ENCODE peak calls at places on chromosome 12, in eight cellular contexts. One of them, this sample, is unnamed.

GRCh38 chr12:68612245-68612644 is 1.5 kb downstream of the RAP1B start:
- DNase-seq in NCI-H187 treated with DMSO at 0.1 percent for 48 hours: no peak
- DNase-seq in activated CD4-positive, alpha-beta T cell treated with anti-CD3 and anti-CD28 coated beads, Interleukin-2, amount 10 ng/mL, durations not matched to agents 7 days and 5 days: no peak
- DNase-seq in naive thymus-derived CD8-positive, alpha-beta T cell: no peak
- DNase-seq in NCI-H2029: no peak
- DNase-seq in T-helper 1 cell: no peak
- DNase-seq in NCI-H345: no peak
- DNase-seq in fibroblast of mammary gland: peak
- DNase-seq in this sample: no peak

GRCh38 chr12:94134226-94134795 is 14.1 kb upstream of the PLXNC1 start:
- DNase-seq in NCI-H187 treated with DMSO at 0.1 percent for 48 hours: no peak
- DNase-seq in activated CD4-positive, alpha-beta T cell treated with anti-CD3 and anti-CD28 coated beads, Interleukin-2, amount 10 ng/mL, durations not matched to agents 7 days and 5 days: peak
- DNase-seq in naive thymus-derived CD8-positive, alpha-beta T cell: no peak
- DNase-seq in NCI-H2029: peak
- DNase-seq in T-helper 1 cell: no peak
- DNase-seq in NCI-H345: peak
- DNase-seq in fibroblast of mammary gland: peak
- DNase-seq in this sample: no peak

GRCh38 chr12:44846826-44847225 is 29.3 kb downstream of the NELL2 start:
- DNase-seq in NCI-H187 treated with DMSO at 0.1 percent for 48 hours: no peak
- DNase-seq in activated CD4-positive, alpha-beta T cell treated with anti-CD3 and anti-CD28 coated beads, Interleukin-2, amount 10 ng/mL, durations not matched to agents 7 days and 5 days: no peak
- DNase-seq in naive thymus-derived CD8-positive, alpha-beta T cell: no peak
- DNase-seq in NCI-H2029: no peak
- DNase-seq in T-helper 1 cell: no peak
- DNase-seq in NCI-H345: no peak
- DNase-seq in fibroblast of mammary gland: no peak
- DNase-seq in this sample: no peak

GRCh38 chr12:9687228-9687627 is 17.7 kb downstream of the CLEC2D start:
- DNase-seq in NCI-H187 treated with DMSO at 0.1 percent for 48 hours: no peak
- DNase-seq in activated CD4-positive, alpha-beta T cell treated with anti-CD3 and anti-CD28 coated beads, Interleukin-2, amount 10 ng/mL, durations not matched to agents 7 days and 5 days: no peak
- DNase-seq in naive thymus-derived CD8-positive, alpha-beta T cell: no peak
- DNase-seq in NCI-H2029: no peak
- DNase-seq in T-helper 1 cell: no peak
- DNase-seq in NCI-H345: no peak
- DNase-seq in fibroblast of mammary gland: peak
- DNase-seq in this sample: no peak

GRCh38 chr12:52228931-52229330 is 4.1 kb upstream of the KRT7 start:
- DNase-seq in NCI-H187 treated with DMSO at 0.1 percent for 48 hours: no peak
- DNase-seq in activated CD4-positive, alpha-beta T cell treated with anti-CD3 and anti-CD28 coated beads, Interleukin-2, amount 10 ng/mL, durations not matched to agents 7 days and 5 days: no peak
- DNase-seq in naive thymus-derived CD8-positive, alpha-beta T cell: no peak
- DNase-seq in NCI-H2029: no peak
- DNase-seq in T-helper 1 cell: no peak
- DNase-seq in NCI-H345: no peak
- DNase-seq in fibroblast of mammary gland: no peak
- DNase-seq in this sample: no peak

GRCh38 chr12:131274061-131274460 is 320.4 kb downstream of the ADGRD1 start:
- DNase-seq in NCI-H187 treated with DMSO at 0.1 percent for 48 hours: no peak
- DNase-seq in activated CD4-positive, alpha-beta T cell treated with anti-CD3 and anti-CD28 coated beads, Interleukin-2, amount 10 ng/mL, durations not matched to agents 7 days and 5 days: no peak
- DNase-seq in naive thymus-derived CD8-positive, alpha-beta T cell: no peak
- DNase-seq in NCI-H2029: no peak
- DNase-seq in T-helper 1 cell: no peak
- DNase-seq in NCI-H345: no peak
- DNase-seq in fibroblast of mammary gland: no peak
- DNase-seq in this sample: no peak

GRCh38 chr12:107748472-107748871 is 12.5 kb downstream of the PRDM4 start:
- DNase-seq in NCI-H187 treated with DMSO at 0.1 percent for 48 hours: no peak
- DNase-seq in activated CD4-positive, alpha-beta T cell treated with anti-CD3 and anti-CD28 coated beads, Interleukin-2, amount 10 ng/mL, durations not matched to agents 7 days and 5 days: no peak
- DNase-seq in naive thymus-derived CD8-positive, alpha-beta T cell: no peak
- DNase-seq in NCI-H2029: no peak
- DNase-seq in T-helper 1 cell: no peak
- DNase-seq in NCI-H345: no peak
- DNase-seq in fibroblast of mammary gland: peak
- DNase-seq in this sample: no peak

GRCh38 chr12:29796823-29797263 is 13.1 kb upstream of the TMTC1 start:
- DNase-seq in NCI-H187 treated with DMSO at 0.1 percent for 48 hours: no peak
- DNase-seq in activated CD4-positive, alpha-beta T cell treated with anti-CD3 and anti-CD28 coated beads, Interleukin-2, amount 10 ng/mL, durations not matched to agents 7 days and 5 days: no peak
- DNase-seq in naive thymus-derived CD8-positive, alpha-beta T cell: no peak
- DNase-seq in NCI-H2029: no peak
- DNase-seq in T-helper 1 cell: no peak
- DNase-seq in NCI-H345: no peak
- DNase-seq in fibroblast of mammary gland: peak
- DNase-seq in this sample: no peak

GRCh38 chr12:111180830-111181726 is 187.8 kb downstream of the PHETA1 start:
- DNase-seq in NCI-H187 treated with DMSO at 0.1 percent for 48 hours: no peak
- DNase-seq in activated CD4-positive, alpha-beta T cell treated with anti-CD3 and anti-CD28 coated beads, Interleukin-2, amount 10 ng/mL, durations not matched to agents 7 days and 5 days: no peak
- DNase-seq in naive thymus-derived CD8-positive, alpha-beta T cell: no peak
- DNase-seq in NCI-H2029: no peak
- DNase-seq in T-helper 1 cell: no peak
- DNase-seq in NCI-H345: peak
- DNase-seq in fibroblast of mammary gland: peak
- DNase-seq in this sample: peak

GRCh38 chr12:1474059-1474537 is 120.3 kb downstream of the FBXL14 start:
- DNase-seq in NCI-H187 treated with DMSO at 0.1 percent for 48 hours: no peak
- DNase-seq in activated CD4-positive, alpha-beta T cell treated with anti-CD3 and anti-CD28 coated beads, Interleukin-2, amount 10 ng/mL, durations not matched to agents 7 days and 5 days: no peak
- DNase-seq in naive thymus-derived CD8-positive, alpha-beta T cell: no peak
- DNase-seq in NCI-H2029: no peak
- DNase-seq in T-helper 1 cell: no peak
- DNase-seq in NCI-H345: peak
- DNase-seq in fibroblast of mammary gland: peak
- DNase-seq in this sample: peak

GRCh38 chr12:12726543-12727093 is 9.4 kb downstream of the CDKN1B start:
- DNase-seq in NCI-H187 treated with DMSO at 0.1 percent for 48 hours: no peak
- DNase-seq in activated CD4-positive, alpha-beta T cell treated with anti-CD3 and anti-CD28 coated beads, Interleukin-2, amount 10 ng/mL, durations not matched to agents 7 days and 5 days: peak
- DNase-seq in naive thymus-derived CD8-positive, alpha-beta T cell: no peak
- DNase-seq in NCI-H2029: no peak
- DNase-seq in T-helper 1 cell: no peak
- DNase-seq in NCI-H345: no peak
- DNase-seq in fibroblast of mammary gland: peak
- DNase-seq in this sample: no peak

GRCh38 chr12:126418357-126418756 is 1353.1 kb downstream of the AACS start:
- DNase-seq in NCI-H187 treated with DMSO at 0.1 percent for 48 hours: no peak
- DNase-seq in activated CD4-positive, alpha-beta T cell treated with anti-CD3 and anti-CD28 coated beads, Interleukin-2, amount 10 ng/mL, durations not matched to agents 7 days and 5 days: no peak
- DNase-seq in naive thymus-derived CD8-positive, alpha-beta T cell: no peak
- DNase-seq in NCI-H2029: no peak
- DNase-seq in T-helper 1 cell: no peak
- DNase-seq in NCI-H345: no peak
- DNase-seq in fibroblast of mammary gland: no peak
- DNase-seq in this sample: no peak

GRCh38 chr12:59079029-59079428 is 158.7 kb upstream of the LRIG3 start:
- DNase-seq in NCI-H187 treated with DMSO at 0.1 percent for 48 hours: no peak
- DNase-seq in activated CD4-positive, alpha-beta T cell treated with anti-CD3 and anti-CD28 coated beads, Interleukin-2, amount 10 ng/mL, durations not matched to agents 7 days and 5 days: no peak
- DNase-seq in naive thymus-derived CD8-positive, alpha-beta T cell: no peak
- DNase-seq in NCI-H2029: no peak
- DNase-seq in T-helper 1 cell: no peak
- DNase-seq in NCI-H345: no peak
- DNase-seq in fibroblast of mammary gland: no peak
- DNase-seq in this sample: no peak

GRCh38 chr12:105279460-105280056 is 43.6 kb upstream of the APPL2 start:
- DNase-seq in NCI-H187 treated with DMSO at 0.1 percent for 48 hours: no peak
- DNase-seq in activated CD4-positive, alpha-beta T cell treated with anti-CD3 and anti-CD28 coated beads, Interleukin-2, amount 10 ng/mL, durations not matched to agents 7 days and 5 days: peak
- DNase-seq in naive thymus-derived CD8-positive, alpha-beta T cell: no peak
- DNase-seq in NCI-H2029: no peak
- DNase-seq in T-helper 1 cell: no peak
- DNase-seq in NCI-H345: peak
- DNase-seq in fibroblast of mammary gland: peak
- DNase-seq in this sample: no peak

GRCh38 chr12:94732367-94732990 is 82.1 kb upstream of the TMCC3 start:
- DNase-seq in NCI-H187 treated with DMSO at 0.1 percent for 48 hours: no peak
- DNase-seq in activated CD4-positive, alpha-beta T cell treated with anti-CD3 and anti-CD28 coated beads, Interleukin-2, amount 10 ng/mL, durations not matched to agents 7 days and 5 days: no peak
- DNase-seq in naive thymus-derived CD8-positive, alpha-beta T cell: no peak
- DNase-seq in NCI-H2029: no peak
- DNase-seq in T-helper 1 cell: no peak
- DNase-seq in NCI-H345: no peak
- DNase-seq in fibroblast of mammary gland: no peak
- DNase-seq in this sample: no peak

GRCh38 chr12:92506891-92507290 is 195.9 kb upstream of the PLEKHG7 start:
- DNase-seq in NCI-H187 treated with DMSO at 0.1 percent for 48 hours: no peak
- DNase-seq in activated CD4-positive, alpha-beta T cell treated with anti-CD3 and anti-CD28 coated beads, Interleukin-2, amount 10 ng/mL, durations not matched to agents 7 days and 5 days: no peak
- DNase-seq in naive thymus-derived CD8-positive, alpha-beta T cell: no peak
- DNase-seq in NCI-H2029: no peak
- DNase-seq in T-helper 1 cell: no peak
- DNase-seq in NCI-H345: no peak
- DNase-seq in fibroblast of mammary gland: no peak
- DNase-seq in this sample: no peak

GRCh38 chr12:534216-534615 is 74.5 kb downstream of the B4GALNT3 start:
- DNase-seq in NCI-H187 treated with DMSO at 0.1 percent for 48 hours: no peak
- DNase-seq in activated CD4-positive, alpha-beta T cell treated with anti-CD3 and anti-CD28 coated beads, Interleukin-2, amount 10 ng/mL, durations not matched to agents 7 days and 5 days: no peak
- DNase-seq in naive thymus-derived CD8-positive, alpha-beta T cell: no peak
- DNase-seq in NCI-H2029: no peak
- DNase-seq in T-helper 1 cell: no peak
- DNase-seq in NCI-H345: no peak
- DNase-seq in fibroblast of mammary gland: no peak
- DNase-seq in this sample: no peak

GRCh38 chr12:53174881-53175491 is 5.5 kb upstream of the ZNF740 start:
- DNase-seq in NCI-H187 treated with DMSO at 0.1 percent for 48 hours: peak
- DNase-seq in activated CD4-positive, alpha-beta T cell treated with anti-CD3 and anti-CD28 coated beads, Interleukin-2, amount 10 ng/mL, durations not matched to agents 7 days and 5 days: no peak
- DNase-seq in naive thymus-derived CD8-positive, alpha-beta T cell: no peak
- DNase-seq in NCI-H2029: peak
- DNase-seq in T-helper 1 cell: no peak
- DNase-seq in NCI-H345: peak
- DNase-seq in fibroblast of mammary gland: peak
- DNase-seq in this sample: no peak

GRCh38 chr12:632102-632696 is 31.0 kb downstream of the NINJ2 start:
- DNase-seq in NCI-H187 treated with DMSO at 0.1 percent for 48 hours: no peak
- DNase-seq in activated CD4-positive, alpha-beta T cell treated with anti-CD3 and anti-CD28 coated beads, Interleukin-2, amount 10 ng/mL, durations not matched to agents 7 days and 5 days: no peak
- DNase-seq in naive thymus-derived CD8-positive, alpha-beta T cell: no peak
- DNase-seq in NCI-H2029: no peak
- DNase-seq in T-helper 1 cell: no peak
- DNase-seq in NCI-H345: no peak
- DNase-seq in fibroblast of mammary gland: peak
- DNase-seq in this sample: no peak

GRCh38 chr12:107362960-107363359 is 269.6 kb upstream of the CRY1 start:
- DNase-seq in NCI-H187 treated with DMSO at 0.1 percent for 48 hours: no peak
- DNase-seq in activated CD4-positive, alpha-beta T cell treated with anti-CD3 and anti-CD28 coated beads, Interleukin-2, amount 10 ng/mL, durations not matched to agents 7 days and 5 days: no peak
- DNase-seq in naive thymus-derived CD8-positive, alpha-beta T cell: no peak
- DNase-seq in NCI-H2029: no peak
- DNase-seq in T-helper 1 cell: no peak
- DNase-seq in NCI-H345: no peak
- DNase-seq in fibroblast of mammary gland: no peak
- DNase-seq in this sample: no peak

GRCh38 chr12:40907115-40907521 is 214.9 kb downstream of the CNTN1 start:
- DNase-seq in NCI-H187 treated with DMSO at 0.1 percent for 48 hours: no peak
- DNase-seq in activated CD4-positive, alpha-beta T cell treated with anti-CD3 and anti-CD28 coated beads, Interleukin-2, amount 10 ng/mL, durations not matched to agents 7 days and 5 days: no peak
- DNase-seq in naive thymus-derived CD8-positive, alpha-beta T cell: no peak
- DNase-seq in NCI-H2029: no peak
- DNase-seq in T-helper 1 cell: no peak
- DNase-seq in NCI-H345: no peak
- DNase-seq in fibroblast of mammary gland: peak
- DNase-seq in this sample: no peak

GRCh38 chr12:94092516-94093241 is 55.7 kb upstream of the PLXNC1 start:
- DNase-seq in NCI-H187 treated with DMSO at 0.1 percent for 48 hours: no peak
- DNase-seq in activated CD4-positive, alpha-beta T cell treated with anti-CD3 and anti-CD28 coated beads, Interleukin-2, amount 10 ng/mL, durations not matched to agents 7 days and 5 days: no peak
- DNase-seq in naive thymus-derived CD8-positive, alpha-beta T cell: no peak
- DNase-seq in NCI-H2029: no peak
- DNase-seq in T-helper 1 cell: no peak
- DNase-seq in NCI-H345: no peak
- DNase-seq in fibroblast of mammary gland: peak
- DNase-seq in this sample: no peak

GRCh38 chr12:15404485-15404884 is 82.2 kb downstream of the PTPRO start:
- DNase-seq in NCI-H187 treated with DMSO at 0.1 percent for 48 hours: no peak
- DNase-seq in activated CD4-positive, alpha-beta T cell treated with anti-CD3 and anti-CD28 coated beads, Interleukin-2, amount 10 ng/mL, durations not matched to agents 7 days and 5 days: no peak
- DNase-seq in naive thymus-derived CD8-positive, alpha-beta T cell: no peak
- DNase-seq in NCI-H2029: no peak
- DNase-seq in T-helper 1 cell: no peak
- DNase-seq in NCI-H345: no peak
- DNase-seq in fibroblast of mammary gland: peak
- DNase-seq in this sample: no peak

GRCh38 chr12:29743072-29743471 is 40.7 kb downstream of the TMTC1 start:
- DNase-seq in NCI-H187 treated with DMSO at 0.1 percent for 48 hours: no peak
- DNase-seq in activated CD4-positive, alpha-beta T cell treated with anti-CD3 and anti-CD28 coated beads, Interleukin-2, amount 10 ng/mL, durations not matched to agents 7 days and 5 days: no peak
- DNase-seq in naive thymus-derived CD8-positive, alpha-beta T cell: no peak
- DNase-seq in NCI-H2029: no peak
- DNase-seq in T-helper 1 cell: no peak
- DNase-seq in NCI-H345: no peak
- DNase-seq in fibroblast of mammary gland: peak
- DNase-seq in this sample: no peak

GRCh38 chr12:131896811-131897270 is 2.4 kb downstream of the ULK1 start:
- DNase-seq in NCI-H187 treated with DMSO at 0.1 percent for 48 hours: no peak
- DNase-seq in activated CD4-positive, alpha-beta T cell treated with anti-CD3 and anti-CD28 coated beads, Interleukin-2, amount 10 ng/mL, durations not matched to agents 7 days and 5 days: no peak
- DNase-seq in naive thymus-derived CD8-positive, alpha-beta T cell: no peak
- DNase-seq in NCI-H2029: peak
- DNase-seq in T-helper 1 cell: no peak
- DNase-seq in NCI-H345: no peak
- DNase-seq in fibroblast of mammary gland: no peak
- DNase-seq in this sample: no peak

GRCh38 chr12:124576061-124576650 is 8.7 kb upstream of the NCOR2 start:
- DNase-seq in NCI-H187 treated with DMSO at 0.1 percent for 48 hours: no peak
- DNase-seq in activated CD4-positive, alpha-beta T cell treated with anti-CD3 and anti-CD28 coated beads, Interleukin-2, amount 10 ng/mL, durations not matched to agents 7 days and 5 days: no peak
- DNase-seq in naive thymus-derived CD8-positive, alpha-beta T cell: no peak
- DNase-seq in NCI-H2029: no peak
- DNase-seq in T-helper 1 cell: no peak
- DNase-seq in NCI-H345: no peak
- DNase-seq in fibroblast of mammary gland: no peak
- DNase-seq in this sample: no peak

GRCh38 chr12:50992814-50993213 is 33.4 kb downstream of the SLC11A2 start:
- DNase-seq in NCI-H187 treated with DMSO at 0.1 percent for 48 hours: no peak
- DNase-seq in activated CD4-positive, alpha-beta T cell treated with anti-CD3 and anti-CD28 coated beads, Interleukin-2, amount 10 ng/mL, durations not matched to agents 7 days and 5 days: no peak
- DNase-seq in naive thymus-derived CD8-positive, alpha-beta T cell: no peak
- DNase-seq in NCI-H2029: no peak
- DNase-seq in T-helper 1 cell: no peak
- DNase-seq in NCI-H345: no peak
- DNase-seq in fibroblast of mammary gland: no peak
- DNase-seq in this sample: no peak

GRCh38 chr12:53733051-53733812 is 6.0 kb upstream of the CALCOCO1 start:
- DNase-seq in NCI-H187 treated with DMSO at 0.1 percent for 48 hours: no peak
- DNase-seq in activated CD4-positive, alpha-beta T cell treated with anti-CD3 and anti-CD28 coated beads, Interleukin-2, amount 10 ng/mL, durations not matched to agents 7 days and 5 days: no peak
- DNase-seq in naive thymus-derived CD8-positive, alpha-beta T cell: no peak
- DNase-seq in NCI-H2029: no peak
- DNase-seq in T-helper 1 cell: no peak
- DNase-seq in NCI-H345: no peak
- DNase-seq in fibroblast of mammary gland: peak
- DNase-seq in this sample: no peak

GRCh38 chr12:97567619-97568110 is 105.1 kb downstream of the RMST start:
- DNase-seq in NCI-H187 treated with DMSO at 0.1 percent for 48 hours: no peak
- DNase-seq in activated CD4-positive, alpha-beta T cell treated with anti-CD3 and anti-CD28 coated beads, Interleukin-2, amount 10 ng/mL, durations not matched to agents 7 days and 5 days: no peak
- DNase-seq in naive thymus-derived CD8-positive, alpha-beta T cell: no peak
- DNase-seq in NCI-H2029: no peak
- DNase-seq in T-helper 1 cell: no peak
- DNase-seq in NCI-H345: no peak
- DNase-seq in fibroblast of mammary gland: no peak
- DNase-seq in this sample: no peak

GRCh38 chr12:56146492-56147460 is 5.6 kb upstream of the MYL6B start:
- DNase-seq in NCI-H187 treated with DMSO at 0.1 percent for 48 hours: no peak
- DNase-seq in activated CD4-positive, alpha-beta T cell treated with anti-CD3 and anti-CD28 coated beads, Interleukin-2, amount 10 ng/mL, durations not matched to agents 7 days and 5 days: no peak
- DNase-seq in naive thymus-derived CD8-positive, alpha-beta T cell: no peak
- DNase-seq in NCI-H2029: no peak
- DNase-seq in T-helper 1 cell: no peak
- DNase-seq in NCI-H345: no peak
- DNase-seq in fibroblast of mammary gland: peak
- DNase-seq in this sample: no peak

GRCh38 chr12:108442077-108442476 is 73.0 kb upstream of the FICD start:
- DNase-seq in NCI-H187 treated with DMSO at 0.1 percent for 48 hours: no peak
- DNase-seq in activated CD4-positive, alpha-beta T cell treated with anti-CD3 and anti-CD28 coated beads, Interleukin-2, amount 10 ng/mL, durations not matched to agents 7 days and 5 days: no peak
- DNase-seq in naive thymus-derived CD8-positive, alpha-beta T cell: no peak
- DNase-seq in NCI-H2029: no peak
- DNase-seq in T-helper 1 cell: no peak
- DNase-seq in NCI-H345: no peak
- DNase-seq in fibroblast of mammary gland: no peak
- DNase-seq in this sample: no peak

GRCh38 chr12:19430988-19431387 is 8.3 kb upstream of the AEBP2 start:
- DNase-seq in NCI-H187 treated with DMSO at 0.1 percent for 48 hours: no peak
- DNase-seq in activated CD4-positive, alpha-beta T cell treated with anti-CD3 and anti-CD28 coated beads, Interleukin-2, amount 10 ng/mL, durations not matched to agents 7 days and 5 days: no peak
- DNase-seq in naive thymus-derived CD8-positive, alpha-beta T cell: no peak
- DNase-seq in NCI-H2029: no peak
- DNase-seq in T-helper 1 cell: no peak
- DNase-seq in NCI-H345: no peak
- DNase-seq in fibroblast of mammary gland: no peak
- DNase-seq in this sample: no peak

GRCh38 chr12:12870454-12870853 is 20.9 kb upstream of the GPRC5A start:
- DNase-seq in NCI-H187 treated with DMSO at 0.1 percent for 48 hours: no peak
- DNase-seq in activated CD4-positive, alpha-beta T cell treated with anti-CD3 and anti-CD28 coated beads, Interleukin-2, amount 10 ng/mL, durations not matched to agents 7 days and 5 days: no peak
- DNase-seq in naive thymus-derived CD8-positive, alpha-beta T cell: no peak
- DNase-seq in NCI-H2029: no peak
- DNase-seq in T-helper 1 cell: no peak
- DNase-seq in NCI-H345: no peak
- DNase-seq in fibroblast of mammary gland: peak
- DNase-seq in this sample: no peak

GRCh38 chr12:44930972-44931600 is 55.0 kb upstream of the NELL2 start:
- DNase-seq in NCI-H187 treated with DMSO at 0.1 percent for 48 hours: peak
- DNase-seq in activated CD4-positive, alpha-beta T cell treated with anti-CD3 and anti-CD28 coated beads, Interleukin-2, amount 10 ng/mL, durations not matched to agents 7 days and 5 days: no peak
- DNase-seq in naive thymus-derived CD8-positive, alpha-beta T cell: no peak
- DNase-seq in NCI-H2029: peak
- DNase-seq in T-helper 1 cell: no peak
- DNase-seq in NCI-H345: peak
- DNase-seq in fibroblast of mammary gland: peak
- DNase-seq in this sample: no peak